ENCODE peak calls at places on chromosomes 4 and X, in four cellular contexts. A, O, M and R are unnamed samples.

GRCh38 chr4:136643416-136643815 is 888.9 kb downstream of the PCDH18 start:
- DNase-seq in A (no peak), O (no peak), M (no peak), R (no peak)

GRCh38 chrX:135345328-135345645 is 36.0 kb downstream of the ETDC start:
- DNase-seq in A (no peak), O (no peak), M (no peak), R (peak)

GRCh38 chr4:89492476-89493110 is 185.0 kb upstream of the GPRIN3 start:
- DNase-seq in A (peak), O (no peak), M (no peak), R (peak)

GRCh38 chrX:107736781-107737531 is 38.6 kb downstream of the TSC22D3 start:
- DNase-seq in A (no peak), O (peak), M (peak), R (no peak)

GRCh38 chr4:101790521-101791188 is at the start of gene BANK1:
- DNase-seq in A (peak), O (peak), M (peak), R (peak)

GRCh38 chr4:518569-519083 is 19.6 kb downstream of the PIGG start:
- DNase-seq in A (no peak), O (no peak), M (no peak), R (no peak)

GRCh38 chrX:10450959-10451355 is 169.4 kb downstream of the MID1 start:
- DNase-seq in A (no peak), O (no peak), M (no peak), R (no peak)

GRCh38 chr4:55086561-55086960 is 38.8 kb downstream of the KDR start:
- DNase-seq in A (no peak), O (no peak), M (no peak), R (no peak)

GRCh38 chr4:79585834-79586233 is 177.8 kb upstream of the GK2 start:
- DNase-seq in A (peak), O (peak), M (peak), R (no peak)

GRCh38 chr4:1746265-1746691 is 25.0 kb downstream of the TACC3 start:
- DNase-seq in A (peak), O (peak), M (peak), R (peak)

GRCh38 chrX:132622130-132622529 is 133.3 kb upstream of the MBNL3 start:
- DNase-seq in A (no peak), O (no peak), M (peak), R (peak)

GRCh38 chr4:140621161-140621560 is 52.4 kb upstream of the UCP1 start:
- DNase-seq in A (no peak), O (no peak), M (no peak), R (no peak)
- H2BK5ac ChIP-seq in A (no peak), O (no peak), M (no peak), R (no peak)

GRCh38 chr4:37455301-37456062 is 210.9 kb downstream of the NWD2 start:
- DNase-seq in A (peak), O (no peak), M (no peak), R (no peak)

GRCh38 chr4:37453004-37453360 is 208.4 kb downstream of the NWD2 start:
- DNase-seq in A (peak), O (peak), M (peak), R (peak)

GRCh38 chr4:37454263-37454800 is 209.8 kb downstream of the NWD2 start:
- DNase-seq in A (no peak), O (no peak), M (no peak), R (no peak)

GRCh38 chr4:37451646-37452045 is 207.1 kb downstream of the NWD2 start:
- DNase-seq in A (no peak), O (no peak), M (no peak), R (no peak)

GRCh38 chr4:37453361-37454262 is 209.1 kb downstream of the NWD2 start:
- DNase-seq in A (peak), O (peak), M (peak), R (no peak)
- H3K23ac ChIP-seq in A (no peak), O (no peak), M (no peak), R (no peak)

DNA sequence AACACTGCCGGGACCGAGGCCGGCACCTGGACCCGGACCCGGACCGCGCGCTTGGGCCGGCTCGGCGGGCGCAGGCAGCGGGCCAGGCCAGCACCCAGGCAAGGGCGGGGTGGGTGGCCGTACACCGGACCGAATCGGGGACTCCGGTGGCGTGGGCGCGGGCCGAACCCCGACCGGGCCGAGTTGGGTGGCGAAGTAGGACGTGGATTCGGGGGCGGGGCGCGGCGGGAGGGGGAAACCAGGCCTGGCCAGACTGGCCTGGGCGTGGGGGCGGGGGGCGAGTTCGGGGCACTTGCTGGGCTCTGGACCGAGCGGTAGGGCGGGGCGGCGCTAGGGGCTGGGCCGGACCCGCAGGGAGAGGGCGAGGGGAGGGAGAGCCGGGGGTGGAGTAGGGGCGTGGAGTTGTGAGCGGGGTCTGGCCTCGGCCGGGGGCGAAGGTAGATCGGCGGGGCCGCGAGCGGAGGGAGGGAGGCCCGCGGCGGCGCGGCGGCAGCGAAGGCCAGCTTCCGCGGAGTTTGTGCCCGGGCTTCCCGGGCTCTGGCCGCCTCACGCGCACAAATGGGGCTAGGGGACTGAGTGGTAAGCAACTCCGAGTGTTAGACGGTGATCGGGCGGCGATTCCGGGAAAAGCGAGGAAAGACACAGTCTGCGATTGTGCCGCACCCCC is 1.8 kb upstream of the BCORL1 start:
- DNase-seq in A (peak), O (peak), M (peak), R (no peak)
- H2BK5ac ChIP-seq in A (no peak), O (no peak), M (no peak), R (no peak)

GRCh38 chr4:3482707-3483106 is 19.6 kb downstream of the DOK7 start:
- DNase-seq in A (no peak), O (no peak), M (no peak), R (no peak)

GRCh38 chr4:3481783-3482397 is 18.8 kb downstream of the DOK7 start:
- DNase-seq in A (no peak), O (no peak), M (no peak), R (no peak)

GRCh38 chr4:3485011-3485881 is 22.1 kb downstream of the DOK7 start:
- DNase-seq in A (no peak), O (no peak), M (no peak), R (no peak)

GRCh38 chr4:3484057-3484973 is 21.2 kb downstream of the DOK7 start:
- DNase-seq in A (peak), O (no peak), M (no peak), R (no peak)

GRCh38 chr4:3483471-3483921 is 20.4 kb downstream of the DOK7 start:
- DNase-seq in A (no peak), O (no peak), M (no peak), R (no peak)
- H3K23ac ChIP-seq in A (no peak), O (no peak), M (no peak), R (no peak)

DNA sequence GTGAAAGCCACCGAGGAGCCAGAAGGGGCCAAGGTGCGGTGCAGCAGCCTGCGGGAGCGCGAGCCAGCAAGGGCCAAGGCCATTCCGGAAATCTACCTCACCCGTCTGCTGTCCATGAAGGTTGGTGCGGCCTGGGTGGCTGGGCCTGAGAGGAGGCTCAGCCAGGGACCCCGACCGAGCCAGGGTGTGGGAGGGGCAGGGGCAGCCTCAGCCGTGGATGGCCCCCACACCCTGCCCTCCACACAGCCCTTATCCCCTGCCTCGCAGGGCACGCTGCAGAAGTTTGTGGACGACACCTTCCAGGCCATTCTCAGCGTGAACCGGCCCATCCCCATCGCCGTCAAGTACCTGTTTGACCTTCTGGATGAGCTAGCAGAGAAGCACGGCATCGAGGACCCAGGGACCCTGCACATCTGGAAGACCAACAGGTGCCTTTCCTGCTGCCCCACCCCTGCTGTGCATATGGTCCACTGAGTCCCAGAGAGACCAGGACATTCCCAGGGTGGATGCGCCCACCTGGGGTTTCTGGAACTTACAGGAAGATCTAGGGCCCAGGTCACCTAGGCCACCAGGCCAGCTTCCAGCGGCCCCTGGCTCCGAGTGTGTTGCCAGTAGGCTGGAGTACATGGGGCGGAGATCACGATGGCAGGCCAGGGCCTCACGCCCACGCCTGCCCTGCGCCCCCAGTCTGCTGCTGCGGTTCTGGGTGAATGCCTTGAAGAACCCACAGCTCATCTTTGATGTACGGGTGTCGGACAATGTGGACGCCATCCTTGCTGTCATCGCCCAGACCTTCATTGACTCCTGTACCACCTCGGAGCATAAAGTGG is 3.4 kb upstream of the SRPK3 start:
- DNase-seq in A (no peak), O (no peak), M (no peak), R (no peak)
- H2BK5ac ChIP-seq in A (no peak), O (no peak), M (no peak), R (no peak)